ENCODE peak calls at places on chromosomes 5 and 9, in eight cellular contexts. One of them, this sample, is unnamed.

GRCh38 chr5:125750538-125751186 is 672.5 kb upstream of the GRAMD2B start:
- ATAC-seq in natural killer cell treated with Interleukin-12 subunit alpha and Interleukin-12 subunit beta and Interleukin-15 and Interleukin-18, amount 100 ng/mL, for 72 hours: no peak
- ATAC-seq in SK-N-SH treated with all-trans-retinoic acid at 6 μM for 48 hours: no peak
- ATAC-seq in CD4-positive, alpha-beta T cell: no peak
- ATAC-seq in right cardiac atrium: no peak
- ATAC-seq in left lung: no peak
- ATAC-seq in upper lobe of right lung: no peak
- ATAC-seq in activated CD8-positive, alpha-beta memory T cell treated with anti-CD3 and anti-CD28 coated beads, Interleukin-2, amount 10 ng/mL, durations not matched to agents 7 days and 5 days: no peak
- ATAC-seq in this sample: no peak

GRCh38 chr9:69877852-69878507 is 57.4 kb downstream of the CFAP95 start:
- ATAC-seq in upper lobe of right lung: peak
- ATAC-seq in right cardiac atrium: peak
- ATAC-seq in CD4-positive, alpha-beta T cell: no peak
- ATAC-seq in SK-N-SH treated with all-trans-retinoic acid at 6 μM for 48 hours: peak
- ATAC-seq in activated CD8-positive, alpha-beta memory T cell treated with anti-CD3 and anti-CD28 coated beads, Interleukin-2, amount 10 ng/mL, durations not matched to agents 7 days and 5 days: no peak
- ATAC-seq in natural killer cell treated with Interleukin-12 subunit alpha and Interleukin-12 subunit beta and Interleukin-15 and Interleukin-18, amount 100 ng/mL, for 72 hours: no peak
- ATAC-seq in left lung: peak
- ATAC-seq in this sample: peak

GRCh38 chr5:73591698-73592501 is 26.4 kb downstream of the UTP15 start:
- ATAC-seq in activated CD8-positive, alpha-beta memory T cell treated with anti-CD3 and anti-CD28 coated beads, Interleukin-2, amount 10 ng/mL, durations not matched to agents 7 days and 5 days: no peak
- ATAC-seq in upper lobe of right lung: no peak
- ATAC-seq in SK-N-SH treated with all-trans-retinoic acid at 6 μM for 48 hours: peak
- ATAC-seq in left lung: no peak
- ATAC-seq in natural killer cell treated with Interleukin-12 subunit alpha and Interleukin-12 subunit beta and Interleukin-15 and Interleukin-18, amount 100 ng/mL, for 72 hours: no peak
- ATAC-seq in CD4-positive, alpha-beta T cell: no peak
- ATAC-seq in right cardiac atrium: no peak
- ATAC-seq in this sample: no peak

GRCh38 chr5:170303564-170303963 is 6.0 kb upstream of the LCP2 start:
- ATAC-seq in left lung: no peak
- ATAC-seq in natural killer cell treated with Interleukin-12 subunit alpha and Interleukin-12 subunit beta and Interleukin-15 and Interleukin-18, amount 100 ng/mL, for 72 hours: no peak
- ATAC-seq in activated CD8-positive, alpha-beta memory T cell treated with anti-CD3 and anti-CD28 coated beads, Interleukin-2, amount 10 ng/mL, durations not matched to agents 7 days and 5 days: peak
- ATAC-seq in upper lobe of right lung: no peak
- ATAC-seq in SK-N-SH treated with all-trans-retinoic acid at 6 μM for 48 hours: no peak
- ATAC-seq in CD4-positive, alpha-beta T cell: peak
- ATAC-seq in right cardiac atrium: no peak
- ATAC-seq in this sample: no peak

GRCh38 chr5:10133830-10134229 is 115.9 kb downstream of the ATPSCKMT start:
- ATAC-seq in CD4-positive, alpha-beta T cell: no peak
- ATAC-seq in activated CD8-positive, alpha-beta memory T cell treated with anti-CD3 and anti-CD28 coated beads, Interleukin-2, amount 10 ng/mL, durations not matched to agents 7 days and 5 days: no peak
- ATAC-seq in upper lobe of right lung: no peak
- ATAC-seq in natural killer cell treated with Interleukin-12 subunit alpha and Interleukin-12 subunit beta and Interleukin-15 and Interleukin-18, amount 100 ng/mL, for 72 hours: no peak
- ATAC-seq in left lung: no peak
- ATAC-seq in right cardiac atrium: no peak
- ATAC-seq in SK-N-SH treated with all-trans-retinoic acid at 6 μM for 48 hours: peak
- ATAC-seq in this sample: no peak

GRCh38 chr5:178116406-178116885 is 3.1 kb downstream of the N4BP3 start:
- ATAC-seq in CD4-positive, alpha-beta T cell: peak
- ATAC-seq in natural killer cell treated with Interleukin-12 subunit alpha and Interleukin-12 subunit beta and Interleukin-15 and Interleukin-18, amount 100 ng/mL, for 72 hours: peak
- ATAC-seq in upper lobe of right lung: no peak
- ATAC-seq in left lung: no peak
- ATAC-seq in activated CD8-positive, alpha-beta memory T cell treated with anti-CD3 and anti-CD28 coated beads, Interleukin-2, amount 10 ng/mL, durations not matched to agents 7 days and 5 days: peak
- ATAC-seq in SK-N-SH treated with all-trans-retinoic acid at 6 μM for 48 hours: no peak
- ATAC-seq in right cardiac atrium: no peak
- ATAC-seq in this sample: no peak

GRCh38 chr5:33321026-33321425 is 119.7 kb upstream of the TARS1 start:
- ATAC-seq in left lung: peak
- ATAC-seq in SK-N-SH treated with all-trans-retinoic acid at 6 μM for 48 hours: peak
- ATAC-seq in natural killer cell treated with Interleukin-12 subunit alpha and Interleukin-12 subunit beta and Interleukin-15 and Interleukin-18, amount 100 ng/mL, for 72 hours: no peak
- ATAC-seq in activated CD8-positive, alpha-beta memory T cell treated with anti-CD3 and anti-CD28 coated beads, Interleukin-2, amount 10 ng/mL, durations not matched to agents 7 days and 5 days: no peak
- ATAC-seq in right cardiac atrium: peak
- ATAC-seq in upper lobe of right lung: peak
- ATAC-seq in CD4-positive, alpha-beta T cell: no peak
- ATAC-seq in this sample: peak

GRCh38 chr9:112002847-112003457 is 106.3 kb downstream of the UGCG start:
- ATAC-seq in SK-N-SH treated with all-trans-retinoic acid at 6 μM for 48 hours: no peak
- ATAC-seq in upper lobe of right lung: no peak
- ATAC-seq in activated CD8-positive, alpha-beta memory T cell treated with anti-CD3 and anti-CD28 coated beads, Interleukin-2, amount 10 ng/mL, durations not matched to agents 7 days and 5 days: no peak
- ATAC-seq in CD4-positive, alpha-beta T cell: peak
- ATAC-seq in right cardiac atrium: no peak
- ATAC-seq in left lung: no peak
- ATAC-seq in natural killer cell treated with Interleukin-12 subunit alpha and Interleukin-12 subunit beta and Interleukin-15 and Interleukin-18, amount 100 ng/mL, for 72 hours: no peak
- ATAC-seq in this sample: no peak

GRCh38 chr9:90965141-90965910 is 163.7 kb downstream of the SYK start:
- ATAC-seq in activated CD8-positive, alpha-beta memory T cell treated with anti-CD3 and anti-CD28 coated beads, Interleukin-2, amount 10 ng/mL, durations not matched to agents 7 days and 5 days: no peak
- ATAC-seq in CD4-positive, alpha-beta T cell: no peak
- ATAC-seq in left lung: peak
- ATAC-seq in right cardiac atrium: no peak
- ATAC-seq in SK-N-SH treated with all-trans-retinoic acid at 6 μM for 48 hours: no peak
- ATAC-seq in natural killer cell treated with Interleukin-12 subunit alpha and Interleukin-12 subunit beta and Interleukin-15 and Interleukin-18, amount 100 ng/mL, for 72 hours: no peak
- ATAC-seq in upper lobe of right lung: peak
- ATAC-seq in this sample: no peak

GRCh38 chr9:27117489-27118135 is 8.6 kb downstream of the TEK start:
- ATAC-seq in CD4-positive, alpha-beta T cell: no peak
- ATAC-seq in left lung: peak
- ATAC-seq in SK-N-SH treated with all-trans-retinoic acid at 6 μM for 48 hours: no peak
- ATAC-seq in right cardiac atrium: peak
- ATAC-seq in upper lobe of right lung: peak
- ATAC-seq in natural killer cell treated with Interleukin-12 subunit alpha and Interleukin-12 subunit beta and Interleukin-15 and Interleukin-18, amount 100 ng/mL, for 72 hours: no peak
- ATAC-seq in activated CD8-positive, alpha-beta memory T cell treated with anti-CD3 and anti-CD28 coated beads, Interleukin-2, amount 10 ng/mL, durations not matched to agents 7 days and 5 days: no peak
- ATAC-seq in this sample: peak

GRCh38 chr9:89888677-89889076 is 283.9 kb downstream of the GADD45G start:
- ATAC-seq in SK-N-SH treated with all-trans-retinoic acid at 6 μM for 48 hours: no peak
- ATAC-seq in activated CD8-positive, alpha-beta memory T cell treated with anti-CD3 and anti-CD28 coated beads, Interleukin-2, amount 10 ng/mL, durations not matched to agents 7 days and 5 days: no peak
- ATAC-seq in natural killer cell treated with Interleukin-12 subunit alpha and Interleukin-12 subunit beta and Interleukin-15 and Interleukin-18, amount 100 ng/mL, for 72 hours: no peak
- ATAC-seq in right cardiac atrium: no peak
- ATAC-seq in CD4-positive, alpha-beta T cell: no peak
- ATAC-seq in upper lobe of right lung: no peak
- ATAC-seq in left lung: no peak
- ATAC-seq in this sample: no peak

This sample was measured in gastroesophageal sphincter.